ENCODE peak calls at places on chromosomes 3 and 15, in seven cellular contexts. U, V, B, S, P, Q and H are unnamed samples.

GRCh38 chr3:117600112-117600511 is 890.5 kb downstream of the TUSC7 start:
- DNase-seq in Q (no peak), B (no peak), U (no peak), S (no peak), P (no peak), V (no peak), H (no peak)

GRCh38 chr3:184085389-184085852 is 11.4 kb upstream of the HTR3E start:
- DNase-seq in P (no peak), B (no peak), Q (no peak), U (no peak), S (no peak), V (no peak), H (no peak)

GRCh38 chr3:187062526-187063177 is 76.6 kb downstream of the RPL39L start:
- DNase-seq in V (no peak), Q (no peak), U (no peak), B (no peak), S (no peak), P (no peak), H (no peak)

GRCh38 chr3:191963182-191963581 is 502.2 kb downstream of the PYDC2 start:
- DNase-seq in U (no peak), S (no peak), V (no peak), Q (no peak), P (no peak), B (no peak), H (peak)

GRCh38 chr3:126508539-126508938 is 9.0 kb downstream of the UROC1 start:
- DNase-seq in B (no peak), U (no peak), S (no peak), P (no peak), V (no peak), Q (no peak), H (no peak)

GRCh38 chr3:31968927-31969418 is 12.1 kb downstream of the OSBPL10 start:
- DNase-seq in Q (no peak), U (no peak), B (no peak), S (peak), V (no peak), P (no peak), H (peak)

GRCh38 chr3:27353221-27353620 is 16.0 kb downstream of the NEK10 start:
- DNase-seq in U (no peak), V (no peak), Q (no peak), S (no peak), B (no peak), P (no peak), H (no peak)

GRCh38 chr3:135865554-135865953 is 100.0 kb upstream of the PPP2R3A start:
- DNase-seq in V (no peak), P (no peak), Q (no peak), S (no peak), U (no peak), B (no peak), H (no peak)

GRCh38 chr3:125140011-125140813 is 72.3 kb downstream of the SLC12A8 start:
- DNase-seq in B (no peak), U (no peak), Q (no peak), S (no peak), P (no peak), V (no peak), H (no peak)

GRCh38 chr3:13896473-13897154 is 16.7 kb upstream of the WNT7A start:
- DNase-seq in B (peak), S (peak), V (no peak), P (peak), Q (peak), U (no peak), H (no peak)

GRCh38 chr15:96337354-96337990 is 7.0 kb downstream of the NR2F2 start:
- DNase-seq in S (no peak), Q (no peak), B (no peak), V (no peak), P (no peak), U (no peak), H (no peak)

GRCh38 chr15:63452552-63453136 is 51.7 kb upstream of the USP3 start:
- DNase-seq in S (no peak), Q (no peak), P (no peak), U (no peak), V (no peak), B (no peak), H (no peak)